ENCODE peak calls at places on chromosome 12, in seven cellular contexts. L is BE2C, T is NB4, J is tibial nerve, D is A549, U is bronchial epithelial cell, E is MM.1S. B is an unnamed sample.
A peak's percentile ranks its signal among the peaks of the same experiment; 100 is the strongest.

GRCh38 chr12:131851741-131852550 is 23.8 kb downstream of the MMP17 start:
- DNase-seq in L (peak; percentile 8), T (peak; percentile 93), J (no peak), D (peak; percentile 49), U (no peak), E (no peak), B (no peak)

GRCh38 chr12:124881123-124881522 is 17.5 kb upstream of the SCARB1 start:
- DNase-seq in L (no peak), T (peak; percentile 72), J (no peak), D (no peak), U (no peak), E (no peak), B (no peak)

GRCh38 chr12:96371787-96372699 is 28.2 kb downstream of the CDK17 start:
- DNase-seq in L (no peak), T (no peak), J (no peak), D (no peak), U (no peak), E (no peak), B (no peak)

GRCh38 chr12:130796985-130797686 is 41.9 kb downstream of the STX2 start:
- DNase-seq in L (no peak), T (no peak), J (no peak), D (no peak), U (no peak), E (no peak), B (no peak)

GRCh38 chr12:76555226-76555767 is 4.3 kb downstream of the OSBPL8 start:
- DNase-seq in L (no peak), T (no peak), J (no peak), D (no peak), U (peak; percentile 12), E (no peak), B (no peak)

GRCh38 chr12:26052652-26053051 is 72.2 kb downstream of the BHLHE41 start:
- DNase-seq in L (no peak), T (no peak), J (no peak), D (no peak), U (peak; percentile 33), E (no peak), B (no peak)

GRCh38 chr12:132951649-132952048 is 4.5 kb downstream of the ZNF605 start:
- DNase-seq in L (no peak), T (no peak), J (no peak), D (no peak), U (no peak), E (no peak), B (no peak)

GRCh38 chr12:117874842-117875434 is 93.9 kb downstream of the KSR2 start:
- DNase-seq in L (peak; percentile 77), T (peak; percentile 65), J (peak; percentile 34), D (peak; percentile 73), U (peak; percentile 32), E (peak; percentile 31), B (no peak)

GRCh38 chr12:124359671-124360581 is 65.0 kb downstream of the RFLNA start:
- DNase-seq in L (peak; percentile 89), T (peak; percentile 40), J (peak; percentile 92), D (no peak), U (no peak), E (no peak), B (no peak)

GRCh38 chr12:51874013-51874412 is 13.9 kb upstream of the ANKRD33 start:
- DNase-seq in L (no peak), T (no peak), J (no peak), D (no peak), U (no peak), E (no peak), B (no peak)

GRCh38 chr12:1083888-1084262 is 92.9 kb downstream of the ERC1 start:
- DNase-seq in L (peak; percentile 43), T (peak; percentile 52), J (no peak), D (peak; percentile 23), U (no peak), E (no peak), B (no peak)
- TF ChIP-seq CTCF in L (no peak), T (no peak), J (no peak), D (no peak), U (no peak), E (no peak), B (no peak)

GRCh38 chr12:106030210-106031175 is 108.3 kb downstream of the NUAK1 start:
- DNase-seq in L (no peak), T (peak; percentile 83), J (no peak), D (peak; percentile 83), U (peak; percentile 87), E (peak; percentile 61), B (no peak)
- H3K4me3 ChIP-seq in L (no peak overlapping the region), T (no peak overlapping the region), J (no peak overlapping the region), D (peak overlapping the region; percentile 5), U (no peak overlapping the region), E (peak overlapping the region; percentile 14), B (no peak overlapping the region)

GRCh38 chr12:19573866-19574265 is 134.6 kb downstream of the AEBP2 start:
- DNase-seq in L (no peak), T (no peak), J (no peak), D (no peak), U (no peak), E (no peak), B (no peak)

GRCh38 chr12:19576421-19576925 is 137.2 kb downstream of the AEBP2 start:
- DNase-seq in L (no peak), T (peak; percentile 48), J (no peak), D (no peak), U (no peak), E (no peak), B (no peak)

GRCh38 chr12:19575307-19576243 is 136.3 kb downstream of the AEBP2 start:
- DNase-seq in L (peak; percentile 95), T (no peak), J (no peak), D (peak; percentile 15), U (peak; percentile 47), E (no peak), B (no peak)

GRCh38 chr12:19574606-19575005 is 135.3 kb downstream of the AEBP2 start:
- DNase-seq in L (no peak), T (peak; percentile 43), J (no peak), D (peak; percentile 27), U (no peak), E (no peak), B (no peak)

GRCh38 chr12:19572920-19573558 is 133.7 kb downstream of the AEBP2 start:
- DNase-seq in L (peak; percentile 56), T (peak; percentile 87), J (no peak), D (peak; percentile 68), U (peak; percentile 41), E (peak; percentile 46), B (no peak)
- TF ChIP-seq CTCF in L (peak; percentile 85), T (peak; percentile 97), J (no peak), D (peak; percentile 48), U (peak; percentile 67), E (peak; percentile 62), B (peak; percentile 72)

DNA sequence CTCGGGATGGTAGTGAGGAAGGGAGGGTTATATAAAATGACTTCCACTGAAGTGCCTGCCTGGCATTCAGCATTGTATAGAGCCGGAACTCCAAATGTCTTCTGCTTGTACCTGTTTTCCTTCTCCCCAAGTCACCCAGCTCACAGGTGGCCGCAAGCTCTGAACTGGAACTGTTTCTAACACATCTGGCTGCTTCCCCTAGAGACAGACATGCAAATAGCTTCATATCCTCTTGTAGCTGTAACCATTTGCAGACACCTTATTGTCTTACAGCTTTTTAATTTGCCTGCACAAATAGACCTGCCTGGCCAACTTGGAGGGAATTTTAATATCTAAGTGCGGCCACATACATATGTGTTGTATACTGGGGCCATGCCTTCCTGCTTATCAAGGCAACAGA is 126.0 kb downstream of the CHST11 start:
- DNase-seq in L (no peak), T (no peak), J (no peak), D (no peak), U (no peak), E (peak; percentile 74), B (no peak)
- H3K4me3 ChIP-seq in L (no peak overlapping the region), T (no peak overlapping the region), J (no peak overlapping the region), D (no peak overlapping the region), U (no peak overlapping the region), E (peak overlapping the region; percentile 9), B (no peak overlapping the region)

GRCh38 chr12:27243006-27243405 is 1.1 kb upstream of the STK38L start:
- DNase-seq in L (no peak), T (no peak), J (no peak), D (no peak), U (no peak), E (no peak), B (no peak)

GRCh38 chr12:27246141-27246540 is 2.1 kb downstream of the STK38L start:
- DNase-seq in L (no peak), T (no peak), J (no peak), D (no peak), U (no peak), E (no peak), B (no peak)

GRCh38 chr12:27245039-27245438 is 953 bp downstream of the STK38L start:
- DNase-seq in L (no peak), T (peak; percentile 51), J (no peak), D (no peak), U (peak; percentile 29), E (no peak), B (no peak)

GRCh38 chr12:27244680-27245005 is 557 bp downstream of the STK38L start:
- DNase-seq in L (no peak), T (no peak), J (no peak), D (no peak), U (peak; percentile 55), E (no peak), B (no peak)

GRCh38 chr12:27243804-27244679 is at the start of gene STK38L:
- DNase-seq in L (peak; percentile 99), T (peak; percentile 100), J (peak; percentile 86), D (peak; percentile 99), U (peak; percentile 89), E (peak; percentile 98), B (peak; percentile 30)
- TF ChIP-seq CTCF in L (no peak), T (peak; percentile 14), J (no peak), D (peak; percentile 42), U (peak; percentile 38), E (peak; percentile 35), B (peak; percentile 34)

DNA sequence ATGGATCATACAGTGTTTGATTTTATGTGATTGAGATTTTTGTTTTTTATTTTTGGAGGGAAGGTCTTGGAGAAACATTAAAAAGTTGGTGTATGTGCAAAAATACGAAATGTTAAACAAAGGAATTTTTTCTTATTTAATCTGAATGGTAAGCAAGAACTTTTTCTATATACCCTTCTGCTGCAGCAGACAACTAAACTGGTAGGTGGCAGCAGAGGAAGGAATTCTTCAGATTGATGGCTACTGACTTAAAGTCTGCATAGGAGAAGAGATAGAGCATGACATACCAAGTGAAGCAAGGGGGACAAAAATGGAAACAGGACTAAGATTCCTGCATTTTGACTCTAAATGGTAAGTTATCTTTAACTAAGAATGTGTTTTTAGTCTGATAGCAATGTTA is 42.0 kb upstream of the A2ML1 start:
- DNase-seq in L (no peak), T (peak; percentile 35), J (no peak), D (peak; percentile 58), U (peak; percentile 47), E (peak; percentile 10), B (no peak)
- H3K4me3 ChIP-seq in L (no peak overlapping the region), T (no peak overlapping the region), J (no peak overlapping the region), D (no peak overlapping the region), U (no peak overlapping the region), E (no peak overlapping the region), B (no peak overlapping the region)